ENCODE peak calls at places on chromosomes 2 and 18, in nine cellular contexts. H, T, Q, K, S, O, X, C and I are unnamed samples.

GRCh38 chr2:74032909-74033261 is 48.2 kb downstream of the TET3 start:
- DNase-seq in Q (no peak), H (no peak), C (no peak), K (no peak), S (no peak), O (no peak), X (no peak), T (no peak), I (no peak)

GRCh38 chr18:31291688-31292087 is 26.3 kb upstream of the DSG1 start:
- DNase-seq in H (no peak), S (no peak), C (no peak), X (no peak), O (no peak), Q (no peak), T (no peak), K (no peak), I (no peak)

GRCh38 chr2:54524236-54524991 is 68.3 kb downstream of the SPTBN1 start:
- DNase-seq in X (no peak), Q (peak; percentile 79), T (peak; percentile 39), C (no peak), H (no peak), O (no peak), K (peak; percentile 72), S (no peak), I (no peak)

GRCh38 chr2:11203480-11203879 is 48.2 kb downstream of the SLC66A3 start:
- DNase-seq in Q (no peak), X (no peak), O (no peak), H (no peak), T (no peak), S (no peak), K (peak; percentile 46), C (no peak), I (no peak)

GRCh38 chr2:240869956-240870875 is 1.6 kb downstream of the AGXT start:
- DNase-seq in S (peak; percentile 62), O (peak; percentile 68), H (no peak), X (no peak), Q (no peak), T (no peak), K (no peak), C (no peak), I (no peak)

GRCh38 chr2:196927318-196928225 is 1.1 kb upstream of the PGAP1 start:
- DNase-seq in O (no peak), S (no peak), H (peak; percentile 16), T (peak; percentile 36), Q (peak; percentile 59), K (peak; percentile 84), X (no peak), C (peak; percentile 51), I (no peak)

GRCh38 chr2:229104863-229105468 is 166.1 kb downstream of the PID1 start:
- DNase-seq in C (peak; percentile 63), H (no peak), K (peak; percentile 9), X (no peak), T (no peak), Q (no peak), S (no peak), O (no peak), I (no peak)

GRCh38 chr18:44031063-44031462 is 649.6 kb upstream of the SETBP1 start:
- DNase-seq in Q (no peak), X (no peak), O (no peak), K (no peak), C (no peak), T (no peak), H (no peak), S (no peak), I (no peak)

GRCh38 chr2:213980883-213981282 is 430.0 kb upstream of the VWC2L start:
- DNase-seq in K (no peak), T (no peak), S (no peak), X (no peak), Q (no peak), C (no peak), H (no peak), O (no peak), I (no peak)

GRCh38 chr18:61637319-61637718 is 255.5 kb downstream of the RNF152 start:
- DNase-seq in K (no peak), H (no peak), Q (no peak), S (no peak), O (no peak), T (peak; percentile 75), C (no peak), X (peak; percentile 83), I (no peak)

GRCh38 chr18:61637905-61638304 is 254.9 kb downstream of the RNF152 start:
- DNase-seq in S (no peak), C (no peak), O (no peak), X (peak; percentile 72), H (no peak), Q (no peak), K (no peak), T (peak; percentile 81), I (no peak)

GRCh38 chr18:61639886-61640285 is 252.9 kb downstream of the RNF152 start:
- DNase-seq in S (no peak), X (no peak), K (peak; percentile 58), Q (no peak), O (no peak), T (no peak), C (no peak), H (no peak), I (no peak)

GRCh38 chr18:61635901-61636528 is 256.8 kb downstream of the RNF152 start:
- DNase-seq in K (peak; percentile 72), C (peak; percentile 41), S (peak; percentile 56), X (peak; percentile 86), Q (peak; percentile 78), T (peak; percentile 83), O (no peak), H (peak; percentile 61), I (peak; percentile 59)
- H3K27ac ChIP-seq in K (no peak overlapping the region), C (no peak overlapping the region), S (no peak overlapping the region), X (peak overlapping the region; percentile 84), Q (peak overlapping the region; percentile 35), T (no peak overlapping the region), O (no peak overlapping the region), H (peak overlapping the region; percentile 28), I (no peak overlapping the region)

GRCh38 chr2:30222031-30222430 is 9.3 kb upstream of the LBH start:
- DNase-seq in S (no peak), Q (no peak), O (no peak), T (no peak), C (no peak), K (no peak), H (no peak), X (no peak), I (no peak)
- H3K4me1 ChIP-seq in S (peaks cover 42% of the 10 kb centered on the region), Q (peaks cover 12% of the 10 kb centered on the region), O (peaks cover 58% of the 10 kb centered on the region), T (peaks cover 4% of the 10 kb centered on the region), C (peaks cover 31% of the 10 kb centered on the region), K (peaks cover 11% of the 10 kb centered on the region), H (no peaks in the 10 kb centered on the region), X (peaks cover 46% of the 10 kb centered on the region), I (peaks cover 18% of the 10 kb centered on the region)

DNA sequence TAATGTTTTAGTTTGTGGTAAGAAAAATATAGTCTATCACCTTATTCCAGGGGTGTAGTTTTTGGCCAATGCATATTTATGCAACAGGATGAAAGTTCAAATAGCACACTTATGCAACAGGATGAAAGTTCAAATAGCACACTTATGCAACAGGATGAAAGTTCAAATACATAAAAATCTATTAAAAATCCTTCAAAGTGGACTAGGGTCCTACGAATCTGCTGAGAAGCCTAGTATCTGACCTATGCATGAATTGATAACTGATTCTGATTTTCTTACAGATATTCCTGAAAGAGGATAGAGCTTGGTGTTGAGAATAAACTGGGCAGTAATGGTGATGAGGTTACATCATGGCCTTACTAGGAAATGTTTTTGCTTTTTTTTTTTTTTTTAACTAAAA is 2.8 kb downstream of the PECR start:
- DNase-seq in O (no peak), S (no peak), K (peak; percentile 47), T (no peak), H (no peak), Q (no peak), X (no peak), C (no peak), I (no peak)
- H3K27ac ChIP-seq in O (no peak overlapping the region), S (peak overlapping the region; percentile 49), K (no peak overlapping the region), T (no peak overlapping the region), H (no peak overlapping the region), Q (no peak overlapping the region), X (no peak overlapping the region), C (no peak overlapping the region), I (no peak overlapping the region)

GRCh38 chr2:47061989-47062678 is 93.0 kb downstream of the STPG4 start:
- DNase-seq in T (no peak), C (no peak), H (no peak), S (no peak), Q (peak; percentile 69), K (no peak), O (no peak), X (no peak), I (no peak)
- H3K4me1 ChIP-seq in T (peaks cover 21% of the 10 kb centered on the region), C (peaks cover 18% of the 10 kb centered on the region), H (peaks cover 6% of the 10 kb centered on the region), S (peaks cover 44% of the 10 kb centered on the region), Q (peaks cover 67% of the 10 kb centered on the region), K (peaks cover 54% of the 10 kb centered on the region), O (peaks cover 40% of the 10 kb centered on the region), X (peaks cover 72% of the 10 kb centered on the region), I (peaks cover 60% of the 10 kb centered on the region)

DNA sequence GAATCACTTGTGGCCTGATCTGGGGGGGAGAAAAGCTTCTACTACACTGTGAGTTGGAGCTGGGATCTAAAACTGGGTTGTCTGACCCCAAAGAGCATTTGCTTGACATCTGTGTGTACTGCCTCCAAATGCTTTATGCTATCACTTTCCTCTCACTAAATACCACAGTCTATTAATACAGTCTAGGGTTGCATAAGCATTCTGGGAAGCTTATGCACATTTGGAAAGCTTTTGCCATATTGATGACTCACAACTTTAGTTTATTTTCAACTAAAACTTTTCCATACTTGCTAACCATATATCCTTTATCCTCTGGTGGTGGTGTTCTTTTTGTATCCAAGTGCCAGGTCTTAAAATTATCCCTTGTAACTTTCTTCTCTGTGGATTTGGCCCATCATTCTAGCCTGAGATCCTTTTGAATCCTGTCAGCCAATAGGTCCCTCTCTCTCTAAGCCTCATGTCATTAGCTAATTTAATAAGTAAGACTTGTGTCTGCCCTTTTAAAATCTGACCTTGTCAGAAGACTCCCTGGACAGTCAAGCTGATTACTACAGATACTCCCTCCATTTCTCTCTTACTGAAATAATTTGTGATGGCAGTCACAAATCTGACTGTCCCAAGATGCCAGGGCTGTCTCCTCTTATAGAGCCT is 72.6 kb downstream of the NXPH2 start:
- DNase-seq in T (no peak), S (no peak), K (peak; percentile 96), O (no peak), H (no peak), X (no peak), Q (no peak), C (no peak), I (no peak)
- H3K27ac ChIP-seq in T (no peak overlapping the region), S (no peak overlapping the region), K (peak overlapping the region; percentile 50), O (no peak overlapping the region), H (no peak overlapping the region), X (no peak overlapping the region), Q (peak overlapping the region; percentile 70), C (no peak overlapping the region), I (no peak overlapping the region)

DNA sequence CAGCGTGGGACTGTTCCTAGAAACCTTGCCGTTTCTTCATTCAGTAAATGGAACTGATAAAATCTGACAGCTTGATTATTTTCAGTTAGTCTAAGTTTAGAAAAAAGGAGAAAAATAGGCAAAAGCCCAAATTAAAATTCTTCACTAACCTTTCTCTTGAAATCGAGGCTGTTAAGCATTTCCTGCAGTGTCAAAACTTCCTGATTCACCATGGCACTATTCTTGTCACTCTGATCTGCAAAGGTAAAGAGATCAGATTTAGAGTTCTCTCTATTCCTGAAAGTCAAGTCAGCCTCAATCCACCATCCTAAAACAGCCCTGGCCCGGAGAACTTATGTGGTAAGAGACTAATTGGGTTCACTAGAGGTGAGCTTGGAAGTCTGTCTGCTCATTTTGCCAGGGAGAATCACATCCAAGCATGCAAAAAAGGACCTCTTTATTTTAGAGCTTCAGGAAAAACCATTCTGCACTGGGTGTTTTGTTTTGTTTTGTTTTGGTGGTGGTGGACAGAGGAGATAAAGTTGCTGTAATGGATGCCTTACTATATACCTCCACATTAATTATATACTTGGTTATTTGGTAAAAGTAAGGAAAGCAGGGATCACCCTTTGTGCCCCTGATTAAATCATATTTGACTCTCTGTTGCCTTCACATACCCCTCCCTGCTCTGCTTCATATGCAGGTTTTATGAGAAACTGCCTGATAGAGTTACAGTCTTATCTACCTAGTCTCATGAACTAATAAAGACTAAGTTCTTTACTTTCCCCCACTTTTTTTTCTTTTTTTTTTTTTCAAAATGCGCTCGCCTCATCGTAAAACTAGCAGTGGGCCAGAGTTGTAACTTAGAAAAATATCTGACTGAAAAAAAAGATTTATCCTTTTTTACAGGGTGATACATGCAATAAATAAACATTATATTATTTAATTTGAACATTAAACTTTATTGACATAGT is 52.6 kb upstream of the STAT1 start:
- DNase-seq in H (no peak), T (no peak), Q (no peak), C (no peak), X (no peak), K (no peak), S (no peak), O (no peak), I (no peak)
- H3K4me1 ChIP-seq in H (no peaks in the 10 kb centered on the region), T (peaks cover 5% of the 10 kb centered on the region), Q (no peaks in the 10 kb centered on the region), C (no peaks in the 10 kb centered on the region), X (no peaks in the 10 kb centered on the region), K (no peaks in the 10 kb centered on the region), S (peaks cover 18% of the 10 kb centered on the region), O (peaks cover 12% of the 10 kb centered on the region), I (peaks cover 13% of the 10 kb centered on the region)